ENCODE peak calls at places on chromosomes 16 and 17, in four cellular contexts. M, O, R and P are unnamed samples.

GRCh38 chr16:86991679-86992078 is 325.5 kb downstream of the C16orf95 start:
- DNase-seq in M (peak), O (no peak), R (no peak), P (peak)

GRCh38 chr16:57892447-57893096 is 78.4 kb downstream of the CNGB1 start:
- DNase-seq in M (no peak), O (no peak), R (no peak), P (peak)

GRCh38 chr17:19384723-19385391 is 2.1 kb downstream of the MFAP4 start:
- DNase-seq in M (peak), O (peak), R (no peak), P (no peak)

GRCh38 chr17:70109497-70109896 is 34.5 kb downstream of the KCNJ16 start:
- DNase-seq in M (no peak), O (no peak), R (no peak), P (no peak)

GRCh38 chr17:82414548-82415281 is 3.4 kb upstream of the HEXD start:
- DNase-seq in M (peak), O (peak), R (peak), P (peak)

GRCh38 chr16:87831421-87832136 is 37.7 kb downstream of the SLC7A5 start:
- DNase-seq in M (no peak), O (no peak), R (no peak), P (no peak)

GRCh38 chr17:11980813-11981212 is 16.5 kb downstream of the ZNF18 start:
- DNase-seq in M (no peak), O (no peak), R (no peak), P (peak)

GRCh38 chr17:20993863-20994778 is 48.7 kb downstream of the USP22 start:
- DNase-seq in M (no peak), O (no peak), R (no peak), P (no peak)

GRCh38 chr17:41835214-41835799 is 725 bp downstream of the NT5C3B start:
- DNase-seq in M (no peak), O (no peak), R (no peak), P (no peak)

GRCh38 chr17:82024859-82025258 is 1.8 kb downstream of the LRRC45 start:
- DNase-seq in M (no peak), O (no peak), R (no peak), P (no peak)

GRCh38 chr17:61453563-61453962 is 1.3 kb downstream of the TBX4 start:
- DNase-seq in M (no peak), O (no peak), R (no peak), P (no peak)

GRCh38 chr16:75491876-75492275 is 3.4 kb downstream of the CHST6 start:
- DNase-seq in M (no peak), O (peak), R (no peak), P (no peak)

GRCh38 chr16:27879601-27880247 is 183.8 kb downstream of the GSG1L start:
- DNase-seq in M (no peak), O (no peak), R (no peak), P (no peak)

GRCh38 chr17:45877467-45877866 is 16.9 kb upstream of the MAPT start:
- DNase-seq in M (no peak), O (no peak), R (no peak), P (no peak)

GRCh38 chr16:57903656-57904055 is 67.3 kb downstream of the CNGB1 start:
- DNase-seq in M (no peak), O (no peak), R (no peak), P (no peak)

GRCh38 chr16:49054606-49055005 is 227.0 kb downstream of the CBLN1 start:
- DNase-seq in M (no peak), O (no peak), R (no peak), P (no peak)

GRCh38 chr16:82363026-82363816 is 193.2 kb upstream of the MPHOSPH6 start:
- DNase-seq in M (no peak), O (no peak), R (no peak), P (no peak)

GRCh38 chr17:3808701-3809100 is 7.7 kb upstream of the ITGAE start:
- DNase-seq in M (no peak), O (no peak), R (no peak), P (peak)

GRCh38 chr16:74275031-74275636 is 21.5 kb upstream of the PSMD7 start:
- DNase-seq in M (peak), O (no peak), R (no peak), P (no peak)

GRCh38 chr17:9120471-9120870 is 99.2 kb downstream of the NTN1 start:
- DNase-seq in M (no peak), O (no peak), R (no peak), P (no peak)

GRCh38 chr17:77607606-77608005 is 350.9 kb upstream of the TNRC6C start:
- DNase-seq in M (no peak), O (no peak), R (no peak), P (no peak)

GRCh38 chr16:76541062-76541461 is 263.9 kb downstream of the CNTNAP4 start:
- DNase-seq in M (no peak), O (no peak), R (no peak), P (no peak)

GRCh38 chr16:31179747-31180458 is at the start of gene FUS:
- DNase-seq in M (peak), O (peak), R (peak), P (peak)

GRCh38 chr16:19179890-19180490 is 11.9 kb downstream of the SYT17 start:
- DNase-seq in M (peak), O (no peak), R (no peak), P (peak)

GRCh38 chr16:49492090-49492801 is 118.6 kb downstream of the C16orf78 start:
- DNase-seq in M (no peak), O (peak), R (peak), P (no peak)

GRCh38 chr16:3578610-3579551 is 1.7 kb upstream of the NLRC3 start:
- DNase-seq in M (no peak), O (no peak), R (no peak), P (no peak)

GRCh38 chr16:17343028-17343427 is 127.7 kb downstream of the XYLT1 start:
- DNase-seq in M (no peak), O (no peak), R (no peak), P (no peak)

GRCh38 chr17:12316021-12316420 is 295.3 kb downstream of the MAP2K4 start:
- DNase-seq in M (peak), O (no peak), R (no peak), P (peak)

GRCh38 chr17:83151442-83152220 is 72.2 kb downstream of the METRNL start:
- DNase-seq in M (peak), O (no peak), R (no peak), P (peak)

GRCh38 chr17:78324391-78325075 is 35.3 kb downstream of the SOCS3 start:
- DNase-seq in M (peak), O (peak), R (peak), P (peak)

GRCh38 chr17:30530346-30531025 is 53.3 kb downstream of the GOSR1 start:
- DNase-seq in M (peak), O (no peak), R (no peak), P (peak)